ENCODE peak calls at places on chromosomes 4 and X, in seven cellular contexts. C is HuH-7.5, T is AG08396, F is T-helper 1 cell, R is MM.1S, S is caudate nucleus, D is AG10803. Z is an unnamed sample.

GRCh38 chr4:14446311-14446710 is 556.0 kb upstream of the CPEB2 start:
- DNase-seq in C (no peak), T (peak), F (no peak), R (no peak), S (no peak), D (no peak), Z (no peak)

GRCh38 chr4:128471576-128471975 is 184.0 kb upstream of the PGRMC2 start:
- DNase-seq in C (no peak), T (no peak), F (no peak), R (no peak), S (no peak), D (no peak), Z (no peak)

GRCh38 chr4:147052361-147052760 is 106.7 kb upstream of the TTC29 start:
- DNase-seq in C (no peak), T (no peak), F (no peak), R (no peak), S (no peak), D (no peak), Z (no peak)

GRCh38 chr4:38710053-38710452 is 46.1 kb downstream of the KLF3 start:
- DNase-seq in C (no peak), T (no peak), F (peak), R (no peak), S (no peak), D (no peak), Z (no peak)

GRCh38 chrX:11759461-11760311 is 1.6 kb downstream of the MSL3 start:
- DNase-seq in C (peak), T (peak), F (peak), R (peak), S (peak), D (peak), Z (peak)

GRCh38 chrX:77426811-77427210 is 20.4 kb upstream of the FGF16 start:
- DNase-seq in C (no peak), T (no peak), F (no peak), R (no peak), S (no peak), D (peak), Z (no peak)

GRCh38 chrX:97898798-97899197 is 1015.1 kb downstream of the RPA4 start:
- DNase-seq in C (no peak), T (peak), F (no peak), R (no peak), S (no peak), D (peak), Z (no peak)

GRCh38 chr4:17535906-17536305 is 20.9 kb downstream of the CLRN2 start:
- DNase-seq in C (no peak), T (no peak), F (no peak), R (no peak), S (no peak), D (no peak), Z (no peak)

GRCh38 chr4:87717276-87718031 is 67.4 kb downstream of the DMP1 start:
- DNase-seq in C (no peak), T (no peak), F (no peak), R (no peak), S (no peak), D (no peak), Z (no peak)

Z was measured in T-helper 9 cell.